ENCODE peak calls at places on chromosomes 13 and 19, in four cellular contexts. J is dorsolateral prefrontal cortex, N is AG04450, F is lower lobe of right lung. S is an unnamed sample.

GRCh38 chr13:97108535-97108910 is 113.6 kb upstream of the MBNL2 start:
- DNase-seq in J (no peak), N (no peak), F (no peak), S (peak)

GRCh38 chr13:71524245-71525002 is 342.6 kb downstream of the DACH1 start:
- DNase-seq in F (no peak), N (no peak), J (no peak), S (no peak)

GRCh38 chr19:1172353-1173159 is 1.5 kb downstream of the SBNO2 start:
- DNase-seq in F (peak), J (no peak), N (no peak), S (no peak)

GRCh38 chr13:67232384-67232783 is 2.2 kb upstream of the PCDH9 start:
- DNase-seq in F (no peak), J (no peak), N (no peak), S (no peak)

GRCh38 chr13:99382428-99383133 is 75.4 kb upstream of the GPR183 start:
- DNase-seq in N (no peak), J (no peak), F (no peak), S (no peak)

GRCh38 chr13:25329706-25330105 is 28.3 kb downstream of the NUP58 start:
- DNase-seq in N (no peak), J (no peak), F (no peak), S (no peak)

GRCh38 chr13:93260591-93260990 is 34.0 kb downstream of the GPC6 start:
- DNase-seq in F (no peak), J (no peak), N (no peak), S (no peak)

GRCh38 chr13:27573265-27573664 is 47.1 kb downstream of the LNX2 start:
- DNase-seq in F (no peak), J (no peak), N (peak), S (peak)

GRCh38 chr19:35872180-35872579 is 3.8 kb downstream of the APLP1 start:
- DNase-seq in J (no peak), N (no peak), F (no peak), S (no peak)

GRCh38 chr19:45601524-45602522 is at the start of gene GPR4:
- DNase-seq in N (no peak), F (no peak), J (no peak), S (no peak)

GRCh38 chr19:49890349-49891311 is 6.1 kb downstream of the IL4I1 start:
- DNase-seq in F (peak), N (no peak), J (no peak), S (no peak)

GRCh38 chr13:81639984-81640582 is 1299.2 kb upstream of the SPRY2 start:
- DNase-seq in N (no peak), F (no peak), J (no peak), S (no peak)

GRCh38 chr19:40452016-40452415 is 7.9 kb upstream of the SERTAD3 start:
- DNase-seq in N (no peak), J (no peak), F (no peak), S (no peak)

GRCh38 chr13:25067054-25067453 is 28.9 kb upstream of the PABPC3 start:
- DNase-seq in F (no peak), N (no peak), J (no peak), S (no peak)

GRCh38 chr13:21218351-21219043 is 42.0 kb downstream of the MRPL57 start:
- DNase-seq in F (no peak), N (no peak), J (no peak), S (no peak)

GRCh38 chr19:8526345-8527062 is 12.5 kb upstream of the ZNF414 start:
- DNase-seq in J (peak), N (peak), F (peak), S (peak)

GRCh38 chr13:53648673-53649072 is 620.1 kb downstream of the OLFM4 start:
- DNase-seq in F (no peak), J (no peak), N (no peak), S (no peak)

GRCh38 chr13:26529441-26529840 is 28.0 kb upstream of the WASF3 start:
- DNase-seq in N (peak), F (no peak), J (no peak), S (peak)

GRCh38 chr13:94138831-94139230 is 340.7 kb downstream of the DCT start:
- DNase-seq in F (no peak), N (no peak), J (no peak), S (no peak)

GRCh38 chr19:5131866-5132561 is 163.1 kb downstream of the KDM4B start:
- DNase-seq in N (no peak), J (no peak), F (no peak), S (no peak)

GRCh38 chr19:14795078-14795721 is 16.8 kb upstream of the ADGRE2 start:
- DNase-seq in F (no peak), J (no peak), N (no peak), S (no peak)

GRCh38 chr19:34364830-34365462 is at the start of gene GPI:
- DNase-seq in N (no peak), J (peak), F (peak), S (no peak)

GRCh38 chr19:45885556-45886426 is at the start of gene IRF2BP1:
- DNase-seq in N (peak), J (peak), F (peak), S (peak)

GRCh38 chr13:110512198-110512740 is 49.3 kb downstream of the RAB20 start:
- DNase-seq in F (no peak), N (no peak), J (no peak), S (no peak)

GRCh38 chr19:41694831-41695635 is 7.0 kb upstream of the CEACAM7 start:
- DNase-seq in F (no peak), N (no peak), J (no peak), S (no peak)

GRCh38 chr19:30325657-30326056 is 46.5 kb upstream of the ZNF536 start:
- DNase-seq in F (no peak), J (no peak), N (no peak), S (no peak)

GRCh38 chr13:80707000-80707983 is 366.4 kb upstream of the SPRY2 start:
- DNase-seq in N (no peak), J (no peak), F (no peak), S (no peak)

DNA sequence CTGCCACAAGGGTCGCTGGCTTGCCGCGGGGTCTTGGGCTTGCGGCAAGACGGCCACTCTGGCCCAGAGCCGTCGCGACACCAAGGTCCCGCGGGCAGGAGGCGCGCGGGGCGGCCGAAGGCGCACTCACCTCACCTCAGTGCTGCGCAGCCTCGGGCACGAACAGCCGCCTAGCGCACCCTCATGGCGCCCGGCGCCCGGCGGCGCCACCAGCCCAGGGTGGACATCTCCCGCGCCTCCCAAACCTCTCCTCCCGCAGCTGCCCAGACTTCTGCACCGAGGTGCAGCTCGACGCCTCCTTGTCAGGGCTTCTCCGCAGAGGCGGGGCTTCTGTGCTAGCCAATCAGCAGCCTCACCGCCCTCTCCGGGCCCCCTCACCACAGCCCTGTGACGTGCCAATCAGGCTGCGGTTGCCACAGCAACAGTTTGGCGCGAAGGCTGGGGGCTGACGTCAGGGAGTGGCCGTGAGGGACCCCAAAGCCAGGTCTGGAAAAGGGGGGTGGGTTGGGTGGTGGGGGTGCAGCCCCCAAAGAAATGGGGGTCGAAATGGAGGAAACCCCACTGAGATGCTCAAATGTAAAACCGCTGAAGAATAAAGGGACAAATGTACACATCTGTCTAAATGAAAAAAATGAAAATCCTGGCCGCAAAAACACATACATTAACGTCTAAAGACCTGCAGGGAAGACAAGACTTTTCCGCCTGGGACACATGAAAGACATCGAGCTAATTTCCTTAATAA is at the start of the genes PEG3 and ZIM2:
- DNase-seq in F (no peak), J (peak), N (no peak), S (no peak)
- H3K4me3 ChIP-seq in F (peak), J (peak), N (no peak), S (peak)

GRCh38 chr13:47588676-47589075 is 412.4 kb downstream of the SUCLA2 start:
- DNase-seq in F (no peak), N (no peak), J (no peak), S (no peak)
- TF ChIP-seq CTCF in F (no peak), N (no peak), J (no peak), S (no peak)

DNA sequence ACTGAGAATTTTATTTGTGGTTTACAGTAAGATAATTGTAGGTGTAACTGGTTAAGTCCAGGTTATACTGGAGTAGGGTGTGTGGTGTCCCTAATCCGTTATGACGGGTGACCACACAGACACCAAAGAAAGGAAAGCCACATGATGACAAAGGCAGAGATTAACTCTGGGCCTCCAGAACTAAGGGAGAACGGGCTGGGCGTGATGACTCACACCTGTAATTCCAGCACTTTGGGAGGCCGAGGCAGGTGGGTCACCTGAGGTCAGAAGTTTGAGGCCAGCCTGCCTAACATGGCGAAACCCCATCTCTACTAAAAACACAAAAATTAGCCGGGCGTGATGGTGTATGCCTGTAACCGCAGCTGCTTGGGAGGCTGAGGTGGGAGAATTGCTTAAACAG is 10.2 kb upstream of the FUT2 start:
- DNase-seq in F (no peak), J (no peak), N (no peak), S (no peak)
- H3K4me3 ChIP-seq in F (no peak), J (no peak), N (no peak), S (no peak)

DNA sequence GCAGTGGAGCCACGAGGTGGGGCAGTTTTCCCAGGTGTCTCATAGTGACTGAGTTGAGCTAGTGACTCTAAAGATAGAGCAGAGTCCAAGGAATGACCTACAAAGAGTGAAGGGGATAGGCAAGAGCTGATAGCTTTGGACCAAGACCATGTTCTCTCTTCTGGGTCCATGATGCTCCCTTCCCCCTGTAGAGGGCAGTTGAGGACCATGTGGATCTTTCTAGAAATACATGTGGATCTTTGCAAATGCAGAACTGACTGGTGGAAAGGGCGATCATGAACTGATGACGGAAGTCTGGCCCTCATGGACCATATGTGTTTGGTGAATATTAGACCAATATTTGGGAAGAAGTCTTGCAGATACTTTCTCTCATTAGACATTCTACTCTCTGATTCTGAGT is 6.9 kb downstream of the PSG1 start:
- DNase-seq in F (no peak), N (no peak), J (no peak), S (no peak)
- TF ChIP-seq CTCF in F (no peak), N (no peak), J (no peak), S (peak)

GRCh38 chr19:33062902-33063301 is 1.8 kb downstream of the RHPN2 start:
- DNase-seq in N (no peak), F (no peak), J (no peak), S (no peak)
- H3K4me3 ChIP-seq in N (no peak), F (no peak), J (no peak), S (no peak)

GRCh38 chr13:113946409-113947181 is 27.3 kb downstream of the C13orf46 start:
- DNase-seq in N (no peak), J (no peak), F (no peak), S (no peak)
- TF ChIP-seq CTCF in N (no peak), J (no peak), F (no peak), S (no peak)

DNA sequence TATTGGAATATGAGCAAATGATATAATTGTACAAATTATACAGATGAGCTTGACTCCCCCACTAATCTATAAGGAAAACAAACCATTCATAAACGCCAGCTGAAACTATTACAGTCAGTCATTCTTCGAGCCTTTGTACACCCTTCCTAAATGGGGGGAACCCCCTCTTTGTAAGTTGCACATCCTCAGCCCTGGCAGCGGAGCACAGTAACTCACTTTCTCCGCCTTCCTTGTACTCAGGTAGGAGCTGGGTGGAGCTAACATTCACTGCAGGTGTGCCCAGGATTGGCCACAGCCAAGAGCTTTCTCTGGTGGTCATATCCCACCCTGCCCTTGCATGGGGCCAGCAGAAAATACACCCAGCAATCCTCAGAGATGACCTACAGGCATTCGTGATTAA is 28.6 kb downstream of the PIN1 start:
- DNase-seq in J (no peak), N (no peak), F (no peak), S (no peak)
- H3K4me3 ChIP-seq in J (no peak), N (no peak), F (no peak), S (no peak)